ENCODE peak calls at places on chromosomes 3 and 15, in seven cellular contexts. N is A549, Y is kidney tubule cell, Z is H9, M is neuronal stem cell, T is GM12865, V is T-cell. J is an unnamed sample.

GRCh38 chr15:101397521-101398003 is 91.9 kb downstream of the PCSK6 start:
- DNase-seq in N (no peak), Y (no peak), Z (peak), T (no peak), M (no peak), V (no peak), J (no peak)

GRCh38 chr15:26083457-26084350 is 220.6 kb upstream of the ATP10A start:
- DNase-seq in V (no peak), T (no peak), Y (no peak), Z (no peak), N (no peak), M (no peak), J (no peak)

GRCh38 chr15:71337197-71337845 is 222.1 kb downstream of the THSD4 start:
- DNase-seq in Y (peak), V (no peak), M (no peak), Z (peak), N (no peak), T (no peak), J (peak)

GRCh38 chr3:18680759-18681158 is 255.6 kb upstream of the SATB1 start:
- DNase-seq in M (no peak), Y (no peak), N (no peak), T (no peak), V (no peak), Z (no peak), J (no peak)

GRCh38 chr3:6989608-6990291 is 128.8 kb downstream of the GRM7 start:
- DNase-seq in M (no peak), Z (no peak), Y (no peak), V (no peak), T (no peak), N (no peak), J (peak)

GRCh38 chr3:164465172-164465571 is 613.1 kb downstream of the SI start:
- DNase-seq in T (no peak), Z (no peak), V (no peak), Y (peak), M (no peak), N (peak), J (peak)

GRCh38 chr3:113764698-113765097 is 17.9 kb downstream of the ATP6V1A start:
- DNase-seq in T (no peak), N (no peak), Y (no peak), V (no peak), M (no peak), Z (no peak), J (no peak)

GRCh38 chr3:128390867-128391266 is 75.8 kb downstream of the DNAJB8 start:
- DNase-seq in M (no peak), Z (no peak), Y (no peak), V (no peak), N (no peak), T (no peak), J (no peak)

GRCh38 chr3:80556728-80557127 is 788.9 kb upstream of the ROBO1 start:
- DNase-seq in V (no peak), Z (no peak), N (no peak), T (no peak), Y (no peak), M (no peak), J (no peak)

GRCh38 chr15:75732206-75732808 is 19.7 kb upstream of the CSPG4 start:
- DNase-seq in M (no peak), T (no peak), N (no peak), V (no peak), Y (no peak), Z (no peak), J (no peak)

GRCh38 chr3:66395635-66396034 is 105.2 kb downstream of the LRIG1 start:
- DNase-seq in V (no peak), Y (no peak), Z (no peak), N (no peak), M (no peak), T (no peak), J (no peak)

GRCh38 chr3:148297013-148297412 is 400.7 kb upstream of the AGTR1 start:
- DNase-seq in M (no peak), Z (no peak), N (no peak), T (no peak), V (no peak), Y (no peak), J (no peak)

GRCh38 chr15:89179966-89180875 is 41.2 kb downstream of the RLBP1 start:
- DNase-seq in N (no peak), Z (no peak), T (peak), Y (no peak), V (no peak), M (no peak), J (no peak)

GRCh38 chr3:35790764-35791163 is 151.4 kb downstream of the ARPP21 start:
- DNase-seq in N (no peak), Y (no peak), Z (no peak), M (no peak), V (no peak), T (no peak), J (no peak)

GRCh38 chr15:101651753-101652097 is 456 bp downstream of the TM2D3 start:
- DNase-seq in Z (no peak), M (no peak), V (no peak), N (no peak), T (no peak), Y (no peak), J (no peak)

GRCh38 chr3:39982665-39983357 is 173.4 kb downstream of the MYRIP start:
- DNase-seq in T (no peak), Z (no peak), M (no peak), Y (no peak), V (no peak), N (no peak), J (no peak)

GRCh38 chr3:141405025-141405424 is 36.7 kb downstream of the ZBTB38 start:
- DNase-seq in T (no peak), Y (no peak), N (no peak), M (no peak), Z (no peak), V (no peak), J (no peak)